ENCODE peak calls at places on chromosome 22, in seven cellular contexts. J is OCI-LY7, C is substantia nigra, D is body of pancreas, Y is astrocyte, X is brain microvascular endothelial cell, K is uterus. B is an unnamed sample.

GRCh38 chr22:41951898-41952474 is at the start of gene SMIM45:
- DNase-seq in J (peak), C (no peak), D (no peak), Y (no peak), X (no peak), K (no peak), B (no peak)

GRCh38 chr22:26666035-26666338 is 8.6 kb downstream of the MIAT start:
- DNase-seq in J (no peak), C (no peak), D (no peak), Y (peak), X (peak), K (no peak), B (no peak)

GRCh38 chr22:37906364-37907008 is 389 bp downstream of the MICALL1 start:
- DNase-seq in J (peak), C (no peak), D (no peak), Y (no peak), X (no peak), K (peak), B (no peak)

GRCh38 chr22:31342389-31343125 is 3.6 kb downstream of the PATZ1 start:
- DNase-seq in J (no peak), C (no peak), D (no peak), Y (no peak), X (no peak), K (no peak), B (no peak)

GRCh38 chr22:47034905-47035419 is 272.5 kb downstream of the TBC1D22A start:
- DNase-seq in J (no peak), C (no peak), D (no peak), Y (no peak), X (no peak), K (no peak), B (no peak)

GRCh38 chr22:27252282-27253049 is 549.1 kb downstream of the MN1 start:
- DNase-seq in J (no peak), C (no peak), D (peak), Y (peak), X (peak), K (peak), B (peak)

GRCh38 chr22:23530766-23531282 is 49.3 kb downstream of the IGLL1 start:
- DNase-seq in J (no peak), C (no peak), D (no peak), Y (no peak), X (no peak), K (no peak), B (peak)

GRCh38 chr22:32617271-32617670 is 142.7 kb downstream of the FBXO7 start:
- DNase-seq in J (no peak), C (no peak), D (no peak), Y (peak), X (no peak), K (peak), B (no peak)

GRCh38 chr22:17742528-17742902 is 31.8 kb downstream of the BID start:
- DNase-seq in J (peak), C (no peak), D (peak), Y (peak), X (peak), K (peak), B (no peak)

GRCh38 chr22:39293766-39294368 is 25.6 kb downstream of the RPL3 start:
- DNase-seq in J (no peak), C (no peak), D (no peak), Y (no peak), X (no peak), K (no peak), B (no peak)
- H3K27ac ChIP-seq in J (no peak), C (no peak), D (no peak), Y (no peak), X (no peak), K (no peak), B (no peak)

GRCh38 chr22:36871669-36872081 is 10.9 kb downstream of the NCF4 start:
- DNase-seq in J (no peak), C (no peak), D (no peak), Y (no peak), X (no peak), K (no peak), B (no peak)

GRCh38 chr22:36867695-36868094 is 6.9 kb downstream of the NCF4 start:
- DNase-seq in J (no peak), C (no peak), D (no peak), Y (no peak), X (no peak), K (no peak), B (no peak)

GRCh38 chr22:36872084-36872483 is 11.3 kb downstream of the NCF4 start:
- DNase-seq in J (no peak), C (no peak), D (no peak), Y (no peak), X (no peak), K (no peak), B (no peak)

GRCh38 chr22:36868546-36868945 is 7.7 kb downstream of the NCF4 start:
- DNase-seq in J (no peak), C (no peak), D (no peak), Y (no peak), X (no peak), K (no peak), B (no peak)

DNA sequence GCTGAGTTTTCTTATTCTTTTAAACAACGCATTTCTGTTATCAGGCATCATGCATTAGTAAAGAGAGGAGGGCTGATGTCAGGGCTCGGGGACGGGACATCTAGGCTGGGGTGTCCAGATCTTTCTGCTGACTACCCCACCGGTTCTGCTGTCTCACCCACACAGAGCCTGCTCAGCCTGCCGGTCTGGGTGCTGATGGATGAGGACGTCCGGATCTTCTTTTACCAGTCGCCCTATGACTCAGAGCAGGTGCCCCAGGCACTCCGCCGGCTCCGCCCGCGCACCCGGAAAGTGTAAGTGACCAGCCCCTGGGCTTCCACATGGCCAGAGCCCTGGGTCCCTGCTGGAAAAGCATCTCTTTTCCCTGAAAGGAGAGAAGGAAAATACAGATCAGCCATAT is 9.4 kb downstream of the NCF4 start:
- DNase-seq in J (no peak), C (no peak), D (no peak), Y (no peak), X (no peak), K (no peak), B (no peak)
- H3K27ac ChIP-seq in J (no peak), C (no peak), D (no peak), Y (no peak), X (no peak), K (no peak), B (no peak)

GRCh38 chr22:40014661-40015255 is 20.0 kb downstream of the FAM83F start:
- DNase-seq in J (no peak), C (no peak), D (no peak), Y (no peak), X (no peak), K (no peak), B (no peak)
- H3K27ac ChIP-seq in J (no peak), C (no peak), D (no peak), Y (no peak), X (no peak), K (no peak), B (no peak)

DNA sequence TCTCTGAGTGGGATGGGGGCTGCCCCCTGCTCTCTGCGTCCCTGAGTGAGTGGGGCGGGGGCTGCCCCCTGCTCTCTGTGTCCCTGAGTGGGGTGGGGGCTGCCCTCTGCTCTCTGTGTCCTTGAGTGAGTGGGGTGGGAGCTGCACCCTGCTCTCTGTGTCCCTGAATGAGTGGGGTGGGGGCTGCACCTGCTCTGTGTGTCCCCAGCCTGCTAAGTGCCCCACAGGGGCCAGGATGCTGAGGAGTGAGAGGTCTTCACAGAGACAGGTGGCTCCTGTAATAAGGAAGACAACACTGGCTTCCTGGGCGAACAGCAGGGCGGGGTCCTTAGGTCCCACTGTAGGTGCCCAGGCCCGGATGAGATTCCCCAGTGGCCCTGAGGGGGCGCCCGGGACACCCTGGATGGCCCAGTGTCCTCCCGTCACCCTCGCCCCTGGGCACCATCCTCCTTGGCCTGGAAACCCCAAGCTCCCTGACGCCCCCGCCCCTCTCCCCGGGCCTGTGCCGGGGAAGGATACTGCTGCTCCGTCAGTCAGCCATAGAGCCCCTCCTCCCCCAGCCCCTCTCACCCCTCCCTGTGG is 3.8 kb upstream of the CCDC188 start:
- DNase-seq in J (no peak), C (no peak), D (no peak), Y (no peak), X (no peak), K (no peak), B (no peak)
- H3K27ac ChIP-seq in J (no peak), C (no peak), D (no peak), Y (no peak), X (no peak), K (no peak), B (no peak)

GRCh38 chr22:30288414-30289125 is 735 bp downstream of the CASTOR1 start:
- DNase-seq in J (no peak), C (no peak), D (no peak), Y (no peak), X (no peak), K (no peak), B (no peak)
- H3K27ac ChIP-seq in J (no peak), C (peak), D (peak), Y (peak), X (peak), K (peak), B (peak)

B was measured in tibial artery.